ENCODE peak calls at places on chromosomes 7 and 10, in four cellular contexts. One of them, this sample, is unnamed.

GRCh38 chr10:74049995-74050394 is 52.1 kb downstream of the VCL start:
- DNase-seq in fibroblast of pulmonary artery: no peak
- DNase-seq in A172: no peak
- DNase-seq in stimulated activated CD4-positive, alpha-beta T cell treated with anti-CD3 and anti-CD28 coated beads, Interleukin-1b, Interleukin-23, amount 100 ng/mL, for 4 hours: no peak
- DNase-seq in this sample: no peak

GRCh38 chr10:14601872-14602725 is 172.6 kb downstream of the FAM107B start:
- DNase-seq in fibroblast of pulmonary artery: peak
- DNase-seq in A172: peak
- DNase-seq in stimulated activated CD4-positive, alpha-beta T cell treated with anti-CD3 and anti-CD28 coated beads, Interleukin-1b, Interleukin-23, amount 100 ng/mL, for 4 hours: no peak
- DNase-seq in this sample: peak

GRCh38 chr10:13180788-13181187 is 19.4 kb downstream of the MCM10 start:
- DNase-seq in fibroblast of pulmonary artery: no peak
- DNase-seq in A172: no peak
- DNase-seq in stimulated activated CD4-positive, alpha-beta T cell treated with anti-CD3 and anti-CD28 coated beads, Interleukin-1b, Interleukin-23, amount 100 ng/mL, for 4 hours: no peak
- DNase-seq in this sample: no peak

GRCh38 chr7:2517678-2518077 is 1.9 kb upstream of the LFNG start:
- DNase-seq in stimulated activated CD4-positive, alpha-beta T cell treated with anti-CD3 and anti-CD28 coated beads, Interleukin-1b, Interleukin-23, amount 100 ng/mL, for 4 hours: no peak
- DNase-seq in fibroblast of pulmonary artery: no peak
- DNase-seq in A172: peak
- DNase-seq in this sample: no peak

GRCh38 chr10:10792681-10793080 is 225.0 kb upstream of the CELF2 start:
- DNase-seq in stimulated activated CD4-positive, alpha-beta T cell treated with anti-CD3 and anti-CD28 coated beads, Interleukin-1b, Interleukin-23, amount 100 ng/mL, for 4 hours: no peak
- DNase-seq in A172: peak
- DNase-seq in fibroblast of pulmonary artery: peak
- DNase-seq in this sample: peak

GRCh38 chr10:75487087-75487784 is 55.8 kb downstream of the LRMDA start:
- DNase-seq in stimulated activated CD4-positive, alpha-beta T cell treated with anti-CD3 and anti-CD28 coated beads, Interleukin-1b, Interleukin-23, amount 100 ng/mL, for 4 hours: no peak
- DNase-seq in A172: no peak
- DNase-seq in fibroblast of pulmonary artery: peak
- DNase-seq in this sample: no peak

GRCh38 chr7:27364344-27364758 is 121.7 kb downstream of the EVX1 start:
- DNase-seq in stimulated activated CD4-positive, alpha-beta T cell treated with anti-CD3 and anti-CD28 coated beads, Interleukin-1b, Interleukin-23, amount 100 ng/mL, for 4 hours: no peak
- DNase-seq in fibroblast of pulmonary artery: peak
- DNase-seq in A172: no peak
- DNase-seq in this sample: no peak

GRCh38 chr7:115676080-115676479 is 354.5 kb downstream of the TFEC start:
- DNase-seq in stimulated activated CD4-positive, alpha-beta T cell treated with anti-CD3 and anti-CD28 coated beads, Interleukin-1b, Interleukin-23, amount 100 ng/mL, for 4 hours: no peak
- DNase-seq in A172: peak
- DNase-seq in fibroblast of pulmonary artery: peak
- DNase-seq in this sample: no peak

GRCh38 chr10:4498763-4499251 is 327.2 kb upstream of the AKR1E2 start:
- DNase-seq in fibroblast of pulmonary artery: peak
- DNase-seq in stimulated activated CD4-positive, alpha-beta T cell treated with anti-CD3 and anti-CD28 coated beads, Interleukin-1b, Interleukin-23, amount 100 ng/mL, for 4 hours: no peak
- DNase-seq in A172: peak
- DNase-seq in this sample: peak

GRCh38 chr7:108079291-108080057 is 50.7 kb downstream of the LAMB4 start:
- DNase-seq in fibroblast of pulmonary artery: peak
- DNase-seq in stimulated activated CD4-positive, alpha-beta T cell treated with anti-CD3 and anti-CD28 coated beads, Interleukin-1b, Interleukin-23, amount 100 ng/mL, for 4 hours: no peak
- DNase-seq in A172: peak
- DNase-seq in this sample: no peak

GRCh38 chr7:3971323-3971722 is 670.3 kb downstream of the SDK1 start:
- DNase-seq in fibroblast of pulmonary artery: no peak
- DNase-seq in A172: no peak
- DNase-seq in stimulated activated CD4-positive, alpha-beta T cell treated with anti-CD3 and anti-CD28 coated beads, Interleukin-1b, Interleukin-23, amount 100 ng/mL, for 4 hours: no peak
- DNase-seq in this sample: no peak

GRCh38 chr7:121132940-121133339 is 144.4 kb downstream of the CPED1 start:
- DNase-seq in stimulated activated CD4-positive, alpha-beta T cell treated with anti-CD3 and anti-CD28 coated beads, Interleukin-1b, Interleukin-23, amount 100 ng/mL, for 4 hours: no peak
- DNase-seq in fibroblast of pulmonary artery: no peak
- DNase-seq in A172: no peak
- DNase-seq in this sample: no peak

GRCh38 chr10:132649651-132650360 is 112.2 kb downstream of the INPP5A start:
- DNase-seq in A172: no peak
- DNase-seq in stimulated activated CD4-positive, alpha-beta T cell treated with anti-CD3 and anti-CD28 coated beads, Interleukin-1b, Interleukin-23, amount 100 ng/mL, for 4 hours: no peak
- DNase-seq in fibroblast of pulmonary artery: no peak
- DNase-seq in this sample: no peak

This sample was measured in RKO.